ENCODE peak calls at places on chromosomes 1 and 21, in five cellular contexts. One of them, this sample, is unnamed.

GRCh38 chr1:34597877-34598514 is 156.9 kb upstream of the GJB5 start:
- DNase-seq in activated T-helper 1 cell treated with anti-CD3 and anti-CD28 coated beads, Interleukin-2, amount 50 U/mL, for 16 hours: no peak
- DNase-seq in NCI-H146: peak; percentile 19
- DNase-seq in NT2/D1: peak; percentile 83
- DNase-seq in amygdala: peak; percentile 28
- DNase-seq in this sample: peak; percentile 86

GRCh38 chr21:33238565-33239255 is 9.0 kb downstream of the IFNAR2 start:
- DNase-seq in NCI-H146: no peak
- DNase-seq in NT2/D1: no peak
- DNase-seq in amygdala: no peak
- DNase-seq in activated T-helper 1 cell treated with anti-CD3 and anti-CD28 coated beads, Interleukin-2, amount 50 U/mL, for 16 hours: no peak
- DNase-seq in this sample: no peak

GRCh38 chr1:84569216-84569615 is 5.0 kb downstream of the CTBS start:
- DNase-seq in NCI-H146: no peak
- DNase-seq in activated T-helper 1 cell treated with anti-CD3 and anti-CD28 coated beads, Interleukin-2, amount 50 U/mL, for 16 hours: no peak
- DNase-seq in NT2/D1: no peak
- DNase-seq in amygdala: no peak
- DNase-seq in this sample: no peak

GRCh38 chr1:2091611-2092604 is 41.7 kb downstream of the PRKCZ start:
- DNase-seq in NT2/D1: peak; percentile 11
- DNase-seq in activated T-helper 1 cell treated with anti-CD3 and anti-CD28 coated beads, Interleukin-2, amount 50 U/mL, for 16 hours: peak; percentile 20
- DNase-seq in NCI-H146: no peak
- DNase-seq in amygdala: no peak
- DNase-seq in this sample: peak; percentile 68

GRCh38 chr1:79235221-79236002 is 228.9 kb upstream of the ADGRL4 start:
- DNase-seq in NCI-H146: peak; percentile 5
- DNase-seq in activated T-helper 1 cell treated with anti-CD3 and anti-CD28 coated beads, Interleukin-2, amount 50 U/mL, for 16 hours: no peak
- DNase-seq in amygdala: no peak
- DNase-seq in NT2/D1: peak; percentile 22
- DNase-seq in this sample: peak; percentile 19

GRCh38 chr21:44729336-44730027 is 18.1 kb upstream of the TSPEAR start:
- DNase-seq in NCI-H146: no peak
- DNase-seq in amygdala: no peak
- DNase-seq in activated T-helper 1 cell treated with anti-CD3 and anti-CD28 coated beads, Interleukin-2, amount 50 U/mL, for 16 hours: no peak
- DNase-seq in NT2/D1: no peak
- DNase-seq in this sample: no peak

GRCh38 chr1:228541725-228542124 is 54.5 kb downstream of the RNF187 start:
- DNase-seq in amygdala: no peak
- DNase-seq in NCI-H146: no peak
- DNase-seq in NT2/D1: no peak
- DNase-seq in activated T-helper 1 cell treated with anti-CD3 and anti-CD28 coated beads, Interleukin-2, amount 50 U/mL, for 16 hours: no peak
- DNase-seq in this sample: no peak

GRCh38 chr1:55463814-55464445 is 248.8 kb upstream of the USP24 start:
- DNase-seq in NT2/D1: no peak
- DNase-seq in NCI-H146: no peak
- DNase-seq in activated T-helper 1 cell treated with anti-CD3 and anti-CD28 coated beads, Interleukin-2, amount 50 U/mL, for 16 hours: no peak
- DNase-seq in amygdala: no peak
- DNase-seq in this sample: no peak

GRCh38 chr1:229844675-229845074 is 218.6 kb downstream of the URB2 start:
- DNase-seq in activated T-helper 1 cell treated with anti-CD3 and anti-CD28 coated beads, Interleukin-2, amount 50 U/mL, for 16 hours: no peak
- DNase-seq in NCI-H146: peak; percentile 42
- DNase-seq in amygdala: no peak
- DNase-seq in NT2/D1: no peak
- DNase-seq in this sample: no peak

GRCh38 chr1:228921473-228921872 is 186.2 kb downstream of the RHOU start:
- DNase-seq in NCI-H146: no peak
- DNase-seq in amygdala: no peak
- DNase-seq in activated T-helper 1 cell treated with anti-CD3 and anti-CD28 coated beads, Interleukin-2, amount 50 U/mL, for 16 hours: no peak
- DNase-seq in NT2/D1: no peak
- DNase-seq in this sample: no peak

GRCh38 chr1:228772516-228773212 is 37.4 kb downstream of the RHOU start:
- DNase-seq in amygdala: no peak
- DNase-seq in NT2/D1: no peak
- DNase-seq in activated T-helper 1 cell treated with anti-CD3 and anti-CD28 coated beads, Interleukin-2, amount 50 U/mL, for 16 hours: no peak
- DNase-seq in NCI-H146: no peak
- DNase-seq in this sample: no peak

GRCh38 chr1:32741417-32742131 is 39.0 kb upstream of the SYNC start:
- DNase-seq in activated T-helper 1 cell treated with anti-CD3 and anti-CD28 coated beads, Interleukin-2, amount 50 U/mL, for 16 hours: no peak
- DNase-seq in amygdala: no peak
- DNase-seq in NCI-H146: peak; percentile 31
- DNase-seq in NT2/D1: no peak
- DNase-seq in this sample: peak; percentile 68

GRCh38 chr1:19765623-19766022 is 34.1 kb downstream of the TMCO4 start:
- DNase-seq in NCI-H146: no peak
- DNase-seq in NT2/D1: no peak
- DNase-seq in activated T-helper 1 cell treated with anti-CD3 and anti-CD28 coated beads, Interleukin-2, amount 50 U/mL, for 16 hours: no peak
- DNase-seq in amygdala: no peak
- DNase-seq in this sample: no peak

GRCh38 chr1:37137018-37137417 is 102.7 kb upstream of the GRIK3 start:
- DNase-seq in activated T-helper 1 cell treated with anti-CD3 and anti-CD28 coated beads, Interleukin-2, amount 50 U/mL, for 16 hours: no peak
- DNase-seq in NCI-H146: no peak
- DNase-seq in amygdala: no peak
- DNase-seq in NT2/D1: no peak
- DNase-seq in this sample: no peak

GRCh38 chr1:12180315-12180714 is 13.5 kb downstream of the TNFRSF1B start:
- DNase-seq in activated T-helper 1 cell treated with anti-CD3 and anti-CD28 coated beads, Interleukin-2, amount 50 U/mL, for 16 hours: no peak
- DNase-seq in NT2/D1: no peak
- DNase-seq in NCI-H146: no peak
- DNase-seq in amygdala: peak; percentile 28
- DNase-seq in this sample: no peak

GRCh38 chr1:9322845-9323244 is 30.2 kb downstream of the SPSB1 start:
- DNase-seq in amygdala: no peak
- DNase-seq in activated T-helper 1 cell treated with anti-CD3 and anti-CD28 coated beads, Interleukin-2, amount 50 U/mL, for 16 hours: no peak
- DNase-seq in NT2/D1: no peak
- DNase-seq in NCI-H146: no peak
- DNase-seq in this sample: no peak

This sample was measured in HAP-1.